ENCODE peak calls at places on chromosomes 2 and 18, in seven cellular contexts. Y is A549, I is colonic mucosa, E is stomach, D is Peyer's patch, W is mammary epithelial cell, F is fibroblast of lung. Q is an unnamed sample. For H3K9me3, the result is how much of the 10 kb centered on the place peaks cover.

GRCh38 chr2:6372317-6372903 is 493.3 kb downstream of the CMPK2 start:
- DNase-seq in F (peak), D (no peak), E (no peak), W (no peak), I (peak), Y (no peak), Q (no peak)

GRCh38 chr18:361941-362913 is 94.4 kb upstream of the THOC1 start:
- DNase-seq in D (no peak), E (no peak), W (no peak), I (no peak), F (peak), Y (no peak), Q (no peak)

GRCh38 chr2:20198001-20198400 is 26.9 kb downstream of the SDC1 start:
- DNase-seq in F (no peak), D (peak), Y (no peak), E (peak), I (peak), W (no peak), Q (no peak)

GRCh38 chr2:84846041-84846663 is 34.7 kb downstream of the TRABD2A start:
- DNase-seq in F (peak), W (no peak), I (no peak), E (no peak), D (no peak), Y (no peak), Q (no peak)

GRCh38 chr18:69490813-69491212 is 90.1 kb downstream of the DOK6 start:
- DNase-seq in I (no peak), E (no peak), Y (no peak), W (no peak), F (peak), D (no peak), Q (no peak)

GRCh38 chr2:159963700-159964099 is 98.7 kb downstream of the PLA2R1 start:
- DNase-seq in I (no peak), Y (no peak), W (no peak), F (no peak), D (no peak), E (no peak), Q (no peak)

GRCh38 chr18:68847219-68847860 is 49.5 kb downstream of the CCDC102B start:
- DNase-seq in D (no peak), E (no peak), F (peak), I (no peak), W (no peak), Y (no peak), Q (no peak)

GRCh38 chr2:74206180-74206688 is 7.8 kb downstream of the MTHFD2 start:
- DNase-seq in F (peak), I (no peak), Y (no peak), W (no peak), E (peak), D (no peak), Q (no peak)

GRCh38 chr2:235842941-235843340 is 325.2 kb downstream of the GBX2 start:
- DNase-seq in W (no peak), D (no peak), Y (no peak), F (no peak), E (no peak), I (no peak), Q (no peak)

GRCh38 chr2:19933351-19933981 is 31.7 kb upstream of the TTC32 start:
- DNase-seq in I (no peak), E (no peak), F (peak), W (peak), Y (peak), D (no peak), Q (no peak)

GRCh38 chr2:111634050-111634784 is 249.8 kb downstream of the ANAPC1 start:
- DNase-seq in I (no peak), Y (no peak), W (peak), D (no peak), E (no peak), F (no peak), Q (no peak)

GRCh38 chr2:214497489-214497888 is 86.6 kb downstream of the VWC2L start:
- DNase-seq in E (no peak), Y (no peak), D (no peak), I (no peak), F (peak), W (no peak), Q (no peak)

GRCh38 chr2:239381709-239382134 is 19.1 kb downstream of the HDAC4 start:
- DNase-seq in E (no peak), Y (no peak), W (no peak), I (no peak), F (no peak), D (peak), Q (no peak)

GRCh38 chr18:961644-962355 is 57.1 kb downstream of the ADCYAP1 start:
- DNase-seq in Y (no peak), D (no peak), I (peak), W (no peak), F (peak), E (no peak), Q (peak)

GRCh38 chr2:237694423-237695194 is 67.2 kb downstream of the LRRFIP1 start:
- DNase-seq in W (no peak), D (no peak), I (no peak), F (no peak), Y (no peak), E (no peak), Q (no peak)

GRCh38 chr18:48832961-48833700 is 117.6 kb downstream of the SMAD7 start:
- DNase-seq in F (peak), Y (peak), D (peak), W (peak), I (peak), E (peak), Q (peak)

GRCh38 chr2:197996583-197996982 is 192.2 kb downstream of the PLCL1 start:
- DNase-seq in D (no peak), F (no peak), Y (no peak), E (no peak), I (no peak), W (no peak), Q (no peak)

GRCh38 chr2:98886066-98886554 is 49.9 kb downstream of the CRACDL start:
- DNase-seq in D (no peak), I (no peak), E (no peak), F (no peak), W (no peak), Y (no peak), Q (no peak)

GRCh38 chr2:148968776-148969175 is 69.7 kb upstream of the LYPD6B start:
- DNase-seq in I (no peak), D (no peak), Y (no peak), F (no peak), E (no peak), W (no peak), Q (no peak)

GRCh38 chr2:231125272-231125671 is 430 bp upstream of the HTR2B start:
- DNase-seq in F (no peak), W (no peak), E (no peak), Y (no peak), I (no peak), D (no peak), Q (no peak)

GRCh38 chr18:50967714-50968661 is at the start of gene ELAC1:
- DNase-seq in Y (peak), E (peak), F (peak), W (peak), I (peak), D (peak), Q (peak)

GRCh38 chr2:95390272-95390880 is 12.1 kb upstream of the FAHD2A start:
- DNase-seq in F (no peak), D (peak), Y (no peak), E (peak), W (no peak), I (no peak), Q (no peak)

GRCh38 chr2:8441986-8442385 is 239.9 kb upstream of the ID2 start:
- DNase-seq in D (no peak), E (no peak), Y (no peak), F (no peak), I (no peak), W (no peak), Q (no peak)

GRCh38 chr2:40279001-40279400 is 172.9 kb downstream of the SLC8A1 start:
- DNase-seq in Y (no peak), F (no peak), W (no peak), E (no peak), I (no peak), D (no peak), Q (no peak)

GRCh38 chr2:208069186-208069585 is 43.9 kb upstream of the PLEKHM3 start:
- DNase-seq in W (no peak), D (no peak), Y (no peak), I (no peak), F (peak), E (no peak), Q (no peak)

GRCh38 chr2:7930800-7931635 is 750.8 kb upstream of the ID2 start:
- DNase-seq in Y (no peak), D (no peak), W (no peak), F (peak), I (no peak), E (no peak), Q (peak)

GRCh38 chr2:232236200-232236599 is 142.4 kb upstream of the ALPP start:
- DNase-seq in F (peak), E (no peak), D (no peak), Y (no peak), W (peak), I (no peak), Q (no peak)

GRCh38 chr2:101984656-101985055 is 7.1 kb upstream of the IL1R2 start:
- DNase-seq in D (no peak), W (no peak), F (no peak), Y (no peak), E (no peak), I (no peak), Q (no peak)

GRCh38 chr2:212147921-212148513 is 390.6 kb downstream of the ERBB4 start:
- DNase-seq in W (no peak), F (no peak), D (no peak), Y (no peak), E (no peak), I (no peak), Q (no peak)
- TF ChIP-seq CTCF in W (peak), F (peak), D (no peak), Y (peak), E (no peak), I (no peak), Q (peak)

GRCh38 chr2:69567909-69568300 is 75.6 kb downstream of the AAK1 start:
- DNase-seq in I (no peak), Y (no peak), W (no peak), D (no peak), E (no peak), F (no peak), Q (no peak)
- H3K27ac ChIP-seq in I (peak), Y (peak), W (no peak), D (no peak), E (no peak), F (no peak), Q (peak)

GRCh38 chr18:39795350-39795749 is 2159.7 kb upstream of the PIK3C3 start:
- DNase-seq in E (no peak), F (no peak), D (no peak), I (no peak), Y (no peak), W (no peak), Q (no peak)
- H3K9me3 ChIP-seq in E (under half), F (under half), D (under half), I (under half), Y (under half), W (under half), Q (under half)

GRCh38 chr2:201419057-201419635 is 32.1 kb downstream of the TRAK2 start:
- DNase-seq in F (no peak), W (peak), Y (no peak), D (no peak), E (no peak), I (peak), Q (no peak)
- TF ChIP-seq CTCF in F (no peak), W (no peak), Y (peak), D (no peak), E (no peak), I (no peak), Q (peak)

GRCh38 chr2:16625759-16626158 is 39.9 kb downstream of the CYRIA start:
- DNase-seq in F (no peak), W (no peak), Y (no peak), I (no peak), D (no peak), E (no peak), Q (no peak)
- H3K27ac ChIP-seq in F (no peak), W (no peak), Y (no peak), I (peak), D (peak), E (peak), Q (peak)

DNA sequence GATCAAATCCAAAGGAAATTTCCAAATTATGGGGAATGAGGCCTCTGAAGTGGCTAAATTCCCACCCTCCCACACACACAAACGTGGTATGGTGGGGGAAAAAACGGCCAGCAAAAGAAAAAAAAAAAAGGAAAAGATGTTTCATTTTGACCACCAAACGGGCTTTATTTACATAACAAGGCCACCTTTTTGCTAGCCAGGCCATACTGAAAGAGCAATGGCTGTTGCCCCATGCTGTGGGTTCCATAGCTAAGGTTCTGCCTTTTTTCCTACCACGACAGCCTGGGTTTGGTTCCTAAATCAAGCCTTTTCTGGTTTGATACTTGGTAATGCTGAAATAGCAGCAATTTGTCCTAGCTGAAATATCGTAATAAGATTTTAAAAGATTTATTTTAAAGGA is 14.0 kb upstream of the IL1B start:
- DNase-seq in I (no peak), Y (no peak), E (no peak), F (no peak), D (no peak), W (no peak), Q (no peak)
- H3K9me3 ChIP-seq in I (under half), Y (under half), E (under half), F (under half), D (under half), W (under half), Q (under half)

DNA sequence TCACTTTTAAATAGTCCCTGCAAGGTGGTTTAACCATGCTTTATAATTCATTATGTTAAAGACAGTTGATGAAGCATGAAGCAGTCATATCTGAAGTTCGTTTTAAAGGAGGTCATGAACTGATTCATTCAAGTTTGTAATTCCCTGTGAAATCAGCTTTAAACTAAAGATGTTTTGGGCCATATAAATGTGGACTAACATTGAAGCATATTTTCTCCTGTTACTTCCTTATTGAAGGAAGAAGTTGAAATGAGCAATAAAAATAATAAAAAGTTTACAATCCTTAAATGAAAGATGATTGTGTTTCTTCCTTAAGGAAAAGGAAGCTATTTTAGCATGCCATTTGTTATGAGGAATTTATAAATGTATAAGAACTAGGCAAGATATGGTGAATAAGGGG is 446.1 kb downstream of the XIRP2 start:
- DNase-seq in Y (no peak), F (no peak), E (no peak), W (no peak), D (no peak), I (no peak), Q (no peak)
- TF ChIP-seq CTCF in Y (no peak), F (no peak), E (no peak), W (no peak), D (no peak), I (no peak), Q (no peak)

DNA sequence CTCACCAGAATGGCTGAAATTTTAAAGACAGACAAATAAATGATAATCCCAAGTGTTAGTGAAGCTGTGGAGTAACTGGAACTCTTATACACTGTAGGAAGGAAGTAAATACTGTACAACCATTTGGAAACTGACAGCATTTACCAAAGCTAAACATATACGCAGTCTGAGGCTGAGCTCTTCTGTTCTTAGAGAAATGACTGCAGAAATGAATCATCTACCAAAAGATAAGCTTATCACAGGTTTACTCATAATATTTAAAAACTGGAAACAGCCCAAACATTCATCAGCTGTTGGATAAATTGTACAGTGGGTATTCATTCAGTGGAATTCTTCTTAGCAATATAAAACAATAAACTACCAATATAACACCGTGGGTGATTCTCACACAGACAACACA is 218.2 kb upstream of the RAB12 start:
- DNase-seq in F (peak), Y (no peak), W (no peak), D (no peak), E (no peak), I (no peak), Q (no peak)
- H3K27ac ChIP-seq in F (no peak), Y (no peak), W (no peak), D (no peak), E (no peak), I (no peak), Q (no peak)

GRCh38 chr2:122977580-122977979 is 1047.5 kb upstream of the CNTNAP5 start:
- DNase-seq in I (no peak), F (no peak), Y (no peak), E (no peak), D (no peak), W (no peak), Q (no peak)
- H3K9me3 ChIP-seq in I (under half), F (under half), Y (under half), E (under half), D (under half), W (under half), Q (under half)

GRCh38 chr2:156334496-156335478 is 2.3 kb upstream of the NR4A2 start:
- DNase-seq in D (peak), Y (peak), E (peak), W (peak), F (peak), I (peak), Q (peak)
- TF ChIP-seq CTCF in D (peak), Y (no peak), E (no peak), W (peak), F (peak), I (no peak), Q (peak)